ENCODE peak calls at places on chromosomes 16 and 17, in four cellular contexts. One of them, this sample, is unnamed.

GRCh38 chr17:35129973-35130351 is 8.5 kb downstream of the FNDC8 start:
- DNase-seq in fibroblast of mammary gland: no peak
- DNase-seq in esophagus muscularis mucosa: no peak
- DNase-seq in hepatocyte: no peak
- DNase-seq in this sample: no peak

GRCh38 chr17:8253801-8254200 is 4.7 kb downstream of the PFAS start:
- DNase-seq in esophagus muscularis mucosa: no peak
- DNase-seq in hepatocyte: peak; percentile 33
- DNase-seq in fibroblast of mammary gland: peak; percentile 16
- DNase-seq in this sample: peak; percentile 27

GRCh38 chr16:23663918-23664317 is 14.8 kb upstream of the PLK1 start:
- DNase-seq in hepatocyte: no peak
- DNase-seq in esophagus muscularis mucosa: no peak
- DNase-seq in fibroblast of mammary gland: no peak
- DNase-seq in this sample: no peak

GRCh38 chr16:75000481-75001081 is 1.8 kb downstream of the ZNRF1 start:
- DNase-seq in esophagus muscularis mucosa: peak; percentile 86
- DNase-seq in hepatocyte: peak; percentile 34
- DNase-seq in fibroblast of mammary gland: no peak
- DNase-seq in this sample: peak; percentile 30

GRCh38 chr17:82384730-82385429 is 13.3 kb downstream of the UTS2R start:
- DNase-seq in hepatocyte: no peak
- DNase-seq in esophagus muscularis mucosa: no peak
- DNase-seq in fibroblast of mammary gland: peak; percentile 75
- DNase-seq in this sample: no peak

GRCh38 chr16:72051818-72052217 is 2.5 kb upstream of the HP start:
- DNase-seq in esophagus muscularis mucosa: no peak
- DNase-seq in hepatocyte: no peak
- DNase-seq in fibroblast of mammary gland: no peak
- DNase-seq in this sample: no peak

GRCh38 chr16:70697601-70698170 is 11.8 kb upstream of the MTSS2 start:
- DNase-seq in esophagus muscularis mucosa: no peak
- DNase-seq in fibroblast of mammary gland: no peak
- DNase-seq in hepatocyte: no peak
- DNase-seq in this sample: no peak

GRCh38 chr17:81081217-81081616 is 46.3 kb downstream of the BAIAP2 start:
- DNase-seq in esophagus muscularis mucosa: no peak
- DNase-seq in fibroblast of mammary gland: no peak
- DNase-seq in hepatocyte: no peak
- DNase-seq in this sample: no peak

GRCh38 chr17:62618647-62619412 is 8.6 kb upstream of the MRC2 start:
- DNase-seq in fibroblast of mammary gland: no peak
- DNase-seq in esophagus muscularis mucosa: no peak
- DNase-seq in hepatocyte: no peak
- DNase-seq in this sample: no peak

GRCh38 chr16:67781548-67781921 is 24.8 kb downstream of the RANBP10 start:
- DNase-seq in esophagus muscularis mucosa: no peak
- DNase-seq in fibroblast of mammary gland: no peak
- DNase-seq in hepatocyte: no peak
- DNase-seq in this sample: no peak

GRCh38 chr16:50862818-50863672 is 121.2 kb downstream of the CYLD start:
- DNase-seq in hepatocyte: no peak
- DNase-seq in fibroblast of mammary gland: no peak
- DNase-seq in esophagus muscularis mucosa: peak; percentile 90
- DNase-seq in this sample: no peak

GRCh38 chr17:27542841-27543463 is 86.7 kb downstream of the KSR1 start:
- DNase-seq in fibroblast of mammary gland: no peak
- DNase-seq in esophagus muscularis mucosa: no peak
- DNase-seq in hepatocyte: no peak
- DNase-seq in this sample: no peak

GRCh38 chr17:4968916-4969550 is 1.4 kb upstream of the SPAG7 start:
- DNase-seq in hepatocyte: peak; percentile 79
- DNase-seq in esophagus muscularis mucosa: no peak
- DNase-seq in fibroblast of mammary gland: peak; percentile 96
- DNase-seq in this sample: no peak

GRCh38 chr16:1180772-1181714 is 28.1 kb downstream of the CACNA1H start:
- DNase-seq in hepatocyte: no peak
- DNase-seq in esophagus muscularis mucosa: no peak
- DNase-seq in fibroblast of mammary gland: no peak
- DNase-seq in this sample: no peak

GRCh38 chr17:39679521-39680192 is 8.2 kb downstream of the PGAP3 start:
- DNase-seq in esophagus muscularis mucosa: no peak
- DNase-seq in hepatocyte: no peak
- DNase-seq in fibroblast of mammary gland: no peak
- DNase-seq in this sample: no peak

GRCh38 chr17:41734139-41734948 is at the start of gene HAP1:
- DNase-seq in esophagus muscularis mucosa: no peak
- DNase-seq in hepatocyte: peak; percentile 43
- DNase-seq in fibroblast of mammary gland: no peak
- DNase-seq in this sample: no peak

GRCh38 chr16:79050063-79050462 is 550.5 kb downstream of the MAF start:
- DNase-seq in esophagus muscularis mucosa: no peak
- DNase-seq in fibroblast of mammary gland: no peak
- DNase-seq in hepatocyte: no peak
- DNase-seq in this sample: no peak

GRCh38 chr17:17151962-17152361 is 54.2 kb downstream of the PLD6 start:
- DNase-seq in fibroblast of mammary gland: peak; percentile 96
- DNase-seq in hepatocyte: peak; percentile 32
- DNase-seq in esophagus muscularis mucosa: peak; percentile 95
- DNase-seq in this sample: peak; percentile 52

GRCh38 chr16:86740817-86741799 is 162.8 kb downstream of the FOXL1 start:
- DNase-seq in hepatocyte: peak; percentile 70
- DNase-seq in fibroblast of mammary gland: peak; percentile 94
- DNase-seq in esophagus muscularis mucosa: no peak
- DNase-seq in this sample: no peak

GRCh38 chr17:29019475-29020181 is 13.8 kb upstream of the SEZ6 start:
- DNase-seq in esophagus muscularis mucosa: no peak
- DNase-seq in fibroblast of mammary gland: no peak
- DNase-seq in hepatocyte: peak; percentile 17
- DNase-seq in this sample: no peak

GRCh38 chr17:29012535-29012934 is 6.7 kb upstream of the SEZ6 start:
- DNase-seq in fibroblast of mammary gland: no peak
- DNase-seq in esophagus muscularis mucosa: no peak
- DNase-seq in hepatocyte: no peak
- DNase-seq in this sample: no peak

GRCh38 chr17:29014716-29015115 is 8.9 kb upstream of the SEZ6 start:
- DNase-seq in fibroblast of mammary gland: no peak
- DNase-seq in esophagus muscularis mucosa: no peak
- DNase-seq in hepatocyte: no peak
- DNase-seq in this sample: no peak

GRCh38 chr17:29018788-29019474 is 13.1 kb upstream of the SEZ6 start:
- DNase-seq in fibroblast of mammary gland: no peak
- DNase-seq in hepatocyte: no peak
- DNase-seq in esophagus muscularis mucosa: no peak
- DNase-seq in this sample: no peak

GRCh38 chr17:29016635-29017034 is 10.8 kb upstream of the SEZ6 start:
- DNase-seq in esophagus muscularis mucosa: no peak
- DNase-seq in hepatocyte: no peak
- DNase-seq in fibroblast of mammary gland: no peak
- DNase-seq in this sample: no peak
- TF ChIP-seq CTCF in esophagus muscularis mucosa: no peak
- TF ChIP-seq CTCF in hepatocyte: no peak
- TF ChIP-seq CTCF in fibroblast of mammary gland: no peak
- TF ChIP-seq CTCF in this sample: no peak

GRCh38 chr17:7220593-7221280 is 999 bp downstream of the ACADVL start:
- DNase-seq in fibroblast of mammary gland: peak; percentile 67
- DNase-seq in hepatocyte: peak; percentile 77
- DNase-seq in esophagus muscularis mucosa: no peak
- DNase-seq in this sample: peak; percentile 70
- TF ChIP-seq CTCF in fibroblast of mammary gland: peak; percentile 48
- TF ChIP-seq CTCF in hepatocyte: peak; percentile 45
- TF ChIP-seq CTCF in esophagus muscularis mucosa: peak; percentile 50
- TF ChIP-seq CTCF in this sample: peak; percentile 48

GRCh38 chr16:73732681-73733080 is 563.9 kb upstream of the PSMD7 start:
- DNase-seq in hepatocyte: no peak
- DNase-seq in fibroblast of mammary gland: no peak
- DNase-seq in esophagus muscularis mucosa: peak; percentile 78
- DNase-seq in this sample: no peak
- TF ChIP-seq CTCF in hepatocyte: no peak
- TF ChIP-seq CTCF in fibroblast of mammary gland: no peak
- TF ChIP-seq CTCF in esophagus muscularis mucosa: no peak
- TF ChIP-seq CTCF in this sample: no peak

GRCh38 chr16:14015948-14016347 is 55.2 kb upstream of the MRTFB start:
- DNase-seq in hepatocyte: no peak
- DNase-seq in esophagus muscularis mucosa: no peak
- DNase-seq in fibroblast of mammary gland: peak; percentile 97
- DNase-seq in this sample: no peak
- TF ChIP-seq CTCF in hepatocyte: no peak
- TF ChIP-seq CTCF in esophagus muscularis mucosa: no peak
- TF ChIP-seq CTCF in fibroblast of mammary gland: peak; percentile 32
- TF ChIP-seq CTCF in this sample: no peak

DNA sequence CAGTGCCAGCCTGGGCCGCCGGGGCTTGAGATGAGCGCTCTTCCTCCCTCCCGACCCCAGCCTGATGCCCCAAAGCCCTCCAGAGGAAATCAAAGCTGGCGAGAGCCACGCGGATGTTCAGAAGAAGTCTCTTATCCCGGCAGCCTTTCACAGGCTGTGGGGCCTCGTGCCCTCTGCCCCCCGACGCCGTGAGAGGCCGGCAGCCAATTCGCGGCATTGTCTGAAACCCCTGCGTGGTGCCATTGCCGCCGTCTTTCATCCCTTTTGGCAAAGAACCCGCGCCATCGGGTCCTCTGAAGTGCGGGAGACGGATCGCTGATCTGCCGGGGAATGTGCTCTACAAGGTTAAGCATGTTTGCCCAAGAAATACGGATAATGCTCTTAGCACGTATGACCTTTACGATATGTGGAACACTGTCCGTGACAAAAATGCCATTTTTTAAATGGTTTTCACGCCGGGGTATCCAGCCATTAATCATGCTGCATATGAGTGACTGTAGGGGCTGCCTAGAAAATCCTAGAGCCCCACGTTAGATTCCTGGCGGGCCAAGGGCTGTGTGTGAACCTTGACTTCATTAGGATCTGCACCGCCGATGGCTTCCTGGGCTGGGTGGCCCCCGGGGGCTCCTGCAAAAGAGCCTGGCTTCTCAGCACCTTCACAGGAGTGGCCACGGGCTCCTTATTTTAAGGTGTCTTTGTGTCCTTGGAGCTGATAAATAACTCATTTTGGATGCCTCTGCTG is 165.2 kb upstream of the TNRC6C start:
- DNase-seq in esophagus muscularis mucosa: no peak
- DNase-seq in fibroblast of mammary gland: no peak
- DNase-seq in hepatocyte: no peak
- DNase-seq in this sample: no peak
- TF ChIP-seq CTCF in esophagus muscularis mucosa: no peak
- TF ChIP-seq CTCF in fibroblast of mammary gland: no peak
- TF ChIP-seq CTCF in hepatocyte: no peak
- TF ChIP-seq CTCF in this sample: no peak

GRCh38 chr16:8957509-8958157 is 6.1 kb downstream of the USP7 start:
- DNase-seq in hepatocyte: no peak
- DNase-seq in esophagus muscularis mucosa: no peak
- DNase-seq in fibroblast of mammary gland: no peak
- DNase-seq in this sample: peak; percentile 47

GRCh38 chr16:8959921-8960787 is 3.6 kb downstream of the USP7 start:
- DNase-seq in fibroblast of mammary gland: peak; percentile 23
- DNase-seq in hepatocyte: no peak
- DNase-seq in esophagus muscularis mucosa: no peak
- DNase-seq in this sample: peak; percentile 42

GRCh38 chr16:8956265-8957060 is 7.2 kb downstream of the USP7 start:
- DNase-seq in hepatocyte: no peak
- DNase-seq in esophagus muscularis mucosa: no peak
- DNase-seq in fibroblast of mammary gland: no peak
- DNase-seq in this sample: peak; percentile 44

GRCh38 chr16:8957061-8957392 is 6.7 kb downstream of the USP7 start:
- DNase-seq in hepatocyte: no peak
- DNase-seq in esophagus muscularis mucosa: no peak
- DNase-seq in fibroblast of mammary gland: no peak
- DNase-seq in this sample: no peak

GRCh38 chr16:8958344-8958808 is 5.3 kb downstream of the USP7 start:
- DNase-seq in fibroblast of mammary gland: peak; percentile 73
- DNase-seq in esophagus muscularis mucosa: no peak
- DNase-seq in hepatocyte: no peak
- DNase-seq in this sample: peak; percentile 44
- TF ChIP-seq CTCF in fibroblast of mammary gland: no peak
- TF ChIP-seq CTCF in esophagus muscularis mucosa: no peak
- TF ChIP-seq CTCF in hepatocyte: no peak
- TF ChIP-seq CTCF in this sample: no peak

DNA sequence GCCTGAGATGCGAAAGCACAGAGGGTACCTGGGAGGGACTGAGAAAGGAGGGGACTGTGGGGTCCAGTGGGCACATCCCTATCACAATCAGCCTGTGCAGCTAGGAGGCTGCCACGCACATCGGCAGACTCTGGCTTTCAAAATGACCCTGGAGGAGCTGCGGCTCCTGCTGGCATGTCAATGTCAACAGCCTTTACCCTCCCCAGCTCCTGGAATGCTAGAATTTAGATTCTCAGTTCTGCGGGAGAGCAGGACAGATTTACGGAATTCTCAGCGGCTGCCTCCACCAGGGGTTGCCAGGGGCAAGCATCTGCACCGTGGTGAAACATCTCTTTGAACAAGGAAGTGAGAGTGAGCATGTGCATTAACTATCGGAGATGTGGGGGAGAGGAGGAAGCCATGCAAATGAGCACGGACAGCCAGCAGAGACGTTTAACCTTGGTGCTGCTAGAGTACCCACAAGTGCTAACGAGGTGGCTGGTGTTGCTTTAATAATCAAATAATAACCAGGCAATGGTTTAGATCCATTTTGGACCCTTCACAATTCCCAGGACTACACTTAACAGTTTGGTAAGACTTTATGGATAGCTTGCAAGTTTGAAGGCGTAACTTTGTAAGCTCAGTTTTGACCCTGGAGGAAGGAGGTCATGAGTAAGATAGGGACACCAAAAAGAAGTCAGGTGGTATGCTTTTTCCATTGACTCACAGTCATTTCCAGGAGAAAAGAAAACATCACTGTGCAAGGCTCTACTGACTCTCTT is 54.1 kb downstream of the XYLT1 start:
- DNase-seq in esophagus muscularis mucosa: no peak
- DNase-seq in fibroblast of mammary gland: peak; percentile 67
- DNase-seq in hepatocyte: peak; percentile 24
- DNase-seq in this sample: peak; percentile 41
- TF ChIP-seq CTCF in esophagus muscularis mucosa: peak; percentile 34
- TF ChIP-seq CTCF in fibroblast of mammary gland: no peak
- TF ChIP-seq CTCF in hepatocyte: peak; percentile 27
- TF ChIP-seq CTCF in this sample: no peak

GRCh38 chr17:75771334-75772281 is 6.6 kb upstream of the GALK1 start:
- DNase-seq in esophagus muscularis mucosa: no peak
- DNase-seq in fibroblast of mammary gland: peak; percentile 46
- DNase-seq in hepatocyte: peak; percentile 49
- DNase-seq in this sample: no peak
- TF ChIP-seq CTCF in esophagus muscularis mucosa: no peak
- TF ChIP-seq CTCF in fibroblast of mammary gland: peak; percentile 26
- TF ChIP-seq CTCF in hepatocyte: peak; percentile 9
- TF ChIP-seq CTCF in this sample: no peak

This sample was measured in colonic mucosa.